ENCODE peak calls at places on chromosomes 4 and X, in ten cellular contexts. B is NB4; I is M059J; U is NCI-H2171 treated with DMSO at 0.1 percent for 48 hours; C is left ventricle myocardium superior; W is sciatic nerve; T is activated CD4-positive, alpha-beta T cell treated with anti-CD3 and anti-CD28 coated beads, Interleukin-2, amount 10 ng/mL, durations not matched to agents 7 days and 5 days; X is NCI-H748 treated with DMSO at 0.1 percent for 48 hours; R is neuronal stem cell; A is COLO829. L is an unnamed sample.

GRCh38 chr4:5956285-5957021 is 61.8 kb downstream of the C4orf50 start:
- DNase-seq in B (no peak), I (peak), U (peak), C (no peak), W (peak), T (no peak), X (peak), R (peak), A (no peak), L (no peak)

GRCh38 chr4:112075129-112075753 is 70.0 kb upstream of the FAM241A start:
- DNase-seq in B (peak), I (peak), U (peak), C (no peak), W (no peak), T (peak), X (peak), R (peak), A (peak), L (peak)

GRCh38 chr4:1330761-1331590 is 16.0 kb upstream of the UVSSA start:
- DNase-seq in B (no peak), I (no peak), U (no peak), C (no peak), W (no peak), T (peak), X (no peak), R (no peak), A (no peak), L (no peak)

GRCh38 chr4:59644765-59645164 is 1555.4 kb upstream of the ADGRL3 start:
- DNase-seq in B (no peak), I (no peak), U (no peak), C (no peak), W (no peak), T (no peak), X (no peak), R (no peak), A (no peak), L (no peak)

GRCh38 chr4:24197891-24198290 is 308.0 kb upstream of the PPARGC1A start:
- DNase-seq in B (no peak), I (no peak), U (no peak), C (no peak), W (no peak), T (no peak), X (no peak), R (no peak), A (no peak), L (no peak)

GRCh38 chrX:1507511-1508463 is 29.2 kb downstream of the P2RY8 start:
- DNase-seq in B (peak), I (no peak), U (no peak), C (no peak), W (no peak), T (peak), X (no peak), R (no peak), A (no peak), L (no peak)

GRCh38 chr4:40842318-40842717 is 92.6 kb downstream of the NSUN7 start:
- DNase-seq in B (no peak), I (peak), U (no peak), C (peak), W (no peak), T (no peak), X (peak), R (no peak), A (no peak), L (peak)

GRCh38 chr4:114384629-114385028 is 214.0 kb upstream of the UGT8 start:
- DNase-seq in B (peak), I (peak), U (peak), C (no peak), W (no peak), T (peak), X (no peak), R (no peak), A (no peak), L (no peak)

GRCh38 chr4:132396636-132397035 is 752.5 kb upstream of the PCDH10 start:
- DNase-seq in B (no peak), I (no peak), U (no peak), C (no peak), W (no peak), T (no peak), X (no peak), R (no peak), A (no peak), L (no peak)

GRCh38 chrX:41189156-41189555 is 103.9 kb downstream of the USP9X start:
- DNase-seq in B (no peak), I (no peak), U (no peak), C (no peak), W (no peak), T (no peak), X (no peak), R (no peak), A (no peak), L (no peak)

GRCh38 chrX:21932277-21932996 is 8.1 kb upstream of the SMS start:
- DNase-seq in B (peak), I (peak), U (no peak), C (no peak), W (no peak), T (no peak), X (no peak), R (no peak), A (no peak), L (no peak)

GRCh38 chr4:165537028-165537648 is 158.3 kb downstream of the CPE start:
- DNase-seq in B (peak), I (peak), U (peak), C (no peak), W (no peak), T (no peak), X (peak), R (peak), A (peak), L (peak)

GRCh38 chr4:100935090-100935489 is 412.2 kb downstream of the PPP3CA start:
- DNase-seq in B (peak), I (peak), U (peak), C (no peak), W (no peak), T (no peak), X (no peak), R (no peak), A (peak), L (no peak)

GRCh38 chr4:110623710-110624015 is 786 bp upstream of the PITX2 start:
- DNase-seq in B (no peak), I (no peak), U (no peak), C (no peak), W (no peak), T (no peak), X (no peak), R (no peak), A (no peak), L (no peak)

GRCh38 chr4:111678466-111678865 is 466.8 kb upstream of the FAM241A start:
- DNase-seq in B (no peak), I (peak), U (no peak), C (no peak), W (no peak), T (no peak), X (no peak), R (no peak), A (no peak), L (no peak)

GRCh38 chr4:25075851-25076250 is 45.1 kb upstream of the LGI2 start:
- DNase-seq in B (no peak), I (no peak), U (no peak), C (no peak), W (no peak), T (no peak), X (no peak), R (no peak), A (no peak), L (no peak)

GRCh38 chr4:41963105-41963504 is 18.5 kb upstream of the DCAF4L1 start:
- DNase-seq in B (peak), I (peak), U (peak), C (no peak), W (no peak), T (peak), X (no peak), R (no peak), A (no peak), L (no peak)

GRCh38 chrX:101759000-101759399 is 99.3 kb upstream of the ARMCX2 start:
- DNase-seq in B (peak), I (peak), U (no peak), C (no peak), W (no peak), T (peak), X (no peak), R (peak), A (no peak), L (peak)

GRCh38 chr4:173167793-173168395 is 717 bp upstream of the GALNT7 start:
- DNase-seq in B (peak), I (peak), U (peak), C (peak), W (no peak), T (peak), X (peak), R (no peak), A (no peak), L (peak)

GRCh38 chr4:2977116-2978097 is 14.0 kb downstream of the GRK4 start:
- DNase-seq in B (no peak), I (peak), U (peak), C (no peak), W (no peak), T (no peak), X (no peak), R (no peak), A (peak), L (no peak)

GRCh38 chr4:183383606-183384005 is 60.8 kb upstream of the CDKN2AIP start:
- DNase-seq in B (no peak), I (no peak), U (no peak), C (no peak), W (no peak), T (no peak), X (no peak), R (no peak), A (no peak), L (no peak)

GRCh38 chr4:67371563-67371962 is 173.7 kb downstream of the CENPC start:
- DNase-seq in B (no peak), I (no peak), U (no peak), C (no peak), W (no peak), T (no peak), X (no peak), R (no peak), A (no peak), L (no peak)

GRCh38 chr4:123919576-123920098 is 523.0 kb downstream of the SPRY1 start:
- DNase-seq in B (no peak), I (no peak), U (no peak), C (no peak), W (no peak), T (no peak), X (no peak), R (no peak), A (no peak), L (no peak)

GRCh38 chrX:153647461-153648357 is 706 bp downstream of the DUSP9 start:
- DNase-seq in B (no peak), I (no peak), U (no peak), C (no peak), W (peak), T (no peak), X (no peak), R (no peak), A (no peak), L (no peak)

GRCh38 chrX:133838761-133839676 is 146.4 kb downstream of the GPC3 start:
- DNase-seq in B (peak), I (peak), U (peak), C (no peak), W (no peak), T (peak), X (peak), R (peak), A (peak), L (no peak)

GRCh38 chr4:138255917-138256597 is 13.9 kb upstream of the SLC7A11 start:
- DNase-seq in B (no peak), I (no peak), U (no peak), C (no peak), W (no peak), T (no peak), X (no peak), R (no peak), A (no peak), L (no peak)

GRCh38 chrX:53616921-53617320 is 69.6 kb downstream of the HUWE1 start:
- DNase-seq in B (no peak), I (no peak), U (no peak), C (no peak), W (no peak), T (no peak), X (no peak), R (peak), A (no peak), L (no peak)

GRCh38 chr4:36241771-36242170 is 2.5 kb downstream of the ARAP2 start:
- DNase-seq in B (no peak), I (no peak), U (no peak), C (no peak), W (no peak), T (peak), X (no peak), R (no peak), A (peak), L (no peak)

GRCh38 chrX:10833299-10834169 is 213.1 kb upstream of the MID1 start:
- DNase-seq in B (peak), I (no peak), U (no peak), C (peak), W (peak), T (no peak), X (peak), R (peak), A (no peak), L (peak)

GRCh38 chrX:54178100-54178940 is 4.7 kb downstream of the FAM120C start:
- DNase-seq in B (no peak), I (peak), U (no peak), C (no peak), W (no peak), T (no peak), X (no peak), R (no peak), A (peak), L (no peak)

GRCh38 chr4:73311428-73311827 is 52.8 kb upstream of the ANKRD17 start:
- DNase-seq in B (peak), I (peak), U (peak), C (no peak), W (no peak), T (no peak), X (no peak), R (no peak), A (peak), L (no peak)

GRCh38 chr4:73922766-73923630 is 53.8 kb downstream of the CXCL1 start:
- DNase-seq in B (peak), I (peak), U (no peak), C (no peak), W (no peak), T (no peak), X (no peak), R (no peak), A (no peak), L (no peak)

GRCh38 chr4:178681871-178682270 is 1239.6 kb upstream of the AGA start:
- DNase-seq in B (no peak), I (no peak), U (no peak), C (no peak), W (no peak), T (no peak), X (no peak), R (no peak), A (peak), L (no peak)

GRCh38 chr4:184826315-184827266 is 823 bp upstream of the ACSL1 start:
- DNase-seq in B (peak), I (no peak), U (peak), C (no peak), W (peak), T (peak), X (no peak), R (no peak), A (no peak), L (no peak)

GRCh38 chrX:1164322-1165288 is 47.8 kb downstream of the CRLF2 start:
- DNase-seq in B (peak), I (no peak), U (no peak), C (no peak), W (no peak), T (peak), X (no peak), R (no peak), A (no peak), L (no peak)

GRCh38 chr4:144903953-144904711 is 193.9 kb downstream of the ANAPC10 start:
- DNase-seq in B (peak), I (peak), U (no peak), C (no peak), W (no peak), T (no peak), X (no peak), R (no peak), A (peak), L (no peak)

GRCh38 chr4:3532714-3533336 is 603 bp upstream of the LRPAP1 start:
- DNase-seq in B (no peak), I (no peak), U (no peak), C (no peak), W (no peak), T (no peak), X (no peak), R (no peak), A (no peak), L (no peak)

GRCh38 chr4:185464184-185464583 is 7.3 kb downstream of the CCDC110 start:
- DNase-seq in B (no peak), I (no peak), U (no peak), C (no peak), W (no peak), T (no peak), X (no peak), R (no peak), A (no peak), L (no peak)

GRCh38 chr4:20337261-20337664 is 85.6 kb downstream of the SLIT2 start:
- DNase-seq in B (peak), I (peak), U (peak), C (no peak), W (no peak), T (no peak), X (no peak), R (no peak), A (no peak), L (no peak)

L was measured in prostate gland.